ENCODE peak calls at places on chromosomes 7 and 10, in ten cellular contexts. One of them, this sample, is unnamed.

GRCh38 chr7:38070718-38071117 is 107.3 kb upstream of the STARD3NL start:
- DNase-seq in activated CD8-positive, alpha-beta memory T cell treated with anti-CD3 and anti-CD28 coated beads, Interleukin-2, amount 10 ng/mL, durations not matched to agents 7 days and 5 days: no peak
- DNase-seq in NCI-H2081: peak
- DNase-seq in fibroblast of the aortic adventitia: peak
- DNase-seq in effector CD8-positive, alpha-beta T cell: no peak
- DNase-seq in choroid plexus epithelial cell: peak
- DNase-seq in RPMI8226: peak
- DNase-seq in neural crest cell: no peak
- DNase-seq in tibial artery: no peak
- DNase-seq in stimulated activated naive B cell treated with anti-CD40 and anti-IgM and Interleukin-4, amounts not matched to agents 10 μg/mL and 1 μg/mL and 100 μg/mL, for 72 hours: no peak
- DNase-seq in this sample: no peak

GRCh38 chr7:82760831-82761230 is 317.3 kb upstream of the CACNA2D1 start:
- DNase-seq in activated CD8-positive, alpha-beta memory T cell treated with anti-CD3 and anti-CD28 coated beads, Interleukin-2, amount 10 ng/mL, durations not matched to agents 7 days and 5 days: no peak
- DNase-seq in NCI-H2081: no peak
- DNase-seq in fibroblast of the aortic adventitia: no peak
- DNase-seq in effector CD8-positive, alpha-beta T cell: no peak
- DNase-seq in choroid plexus epithelial cell: no peak
- DNase-seq in RPMI8226: no peak
- DNase-seq in neural crest cell: no peak
- DNase-seq in tibial artery: no peak
- DNase-seq in stimulated activated naive B cell treated with anti-CD40 and anti-IgM and Interleukin-4, amounts not matched to agents 10 μg/mL and 1 μg/mL and 100 μg/mL, for 72 hours: no peak
- DNase-seq in this sample: no peak

GRCh38 chr10:121900443-121901174 is 27.2 kb downstream of the ATE1 start:
- DNase-seq in activated CD8-positive, alpha-beta memory T cell treated with anti-CD3 and anti-CD28 coated beads, Interleukin-2, amount 10 ng/mL, durations not matched to agents 7 days and 5 days: no peak
- DNase-seq in NCI-H2081: peak
- DNase-seq in fibroblast of the aortic adventitia: peak
- DNase-seq in effector CD8-positive, alpha-beta T cell: no peak
- DNase-seq in choroid plexus epithelial cell: peak
- DNase-seq in RPMI8226: peak
- DNase-seq in neural crest cell: peak
- DNase-seq in tibial artery: no peak
- DNase-seq in stimulated activated naive B cell treated with anti-CD40 and anti-IgM and Interleukin-4, amounts not matched to agents 10 μg/mL and 1 μg/mL and 100 μg/mL, for 72 hours: no peak
- DNase-seq in this sample: no peak

GRCh38 chr10:8050561-8051108 is 3.9 kb upstream of the GATA3 start:
- DNase-seq in activated CD8-positive, alpha-beta memory T cell treated with anti-CD3 and anti-CD28 coated beads, Interleukin-2, amount 10 ng/mL, durations not matched to agents 7 days and 5 days: no peak
- DNase-seq in NCI-H2081: no peak
- DNase-seq in fibroblast of the aortic adventitia: peak
- DNase-seq in effector CD8-positive, alpha-beta T cell: no peak
- DNase-seq in choroid plexus epithelial cell: peak
- DNase-seq in RPMI8226: peak
- DNase-seq in neural crest cell: no peak
- DNase-seq in tibial artery: no peak
- DNase-seq in stimulated activated naive B cell treated with anti-CD40 and anti-IgM and Interleukin-4, amounts not matched to agents 10 μg/mL and 1 μg/mL and 100 μg/mL, for 72 hours: no peak
- DNase-seq in this sample: peak

GRCh38 chr10:101566333-101567164 is 21.5 kb downstream of the POLL start:
- DNase-seq in activated CD8-positive, alpha-beta memory T cell treated with anti-CD3 and anti-CD28 coated beads, Interleukin-2, amount 10 ng/mL, durations not matched to agents 7 days and 5 days: no peak
- DNase-seq in NCI-H2081: peak
- DNase-seq in fibroblast of the aortic adventitia: peak
- DNase-seq in effector CD8-positive, alpha-beta T cell: no peak
- DNase-seq in choroid plexus epithelial cell: peak
- DNase-seq in RPMI8226: peak
- DNase-seq in neural crest cell: no peak
- DNase-seq in tibial artery: peak
- DNase-seq in stimulated activated naive B cell treated with anti-CD40 and anti-IgM and Interleukin-4, amounts not matched to agents 10 μg/mL and 1 μg/mL and 100 μg/mL, for 72 hours: no peak
- DNase-seq in this sample: no peak

GRCh38 chr7:112248598-112248997 is 42.1 kb downstream of the ZNF277 start:
- DNase-seq in activated CD8-positive, alpha-beta memory T cell treated with anti-CD3 and anti-CD28 coated beads, Interleukin-2, amount 10 ng/mL, durations not matched to agents 7 days and 5 days: no peak
- DNase-seq in NCI-H2081: no peak
- DNase-seq in fibroblast of the aortic adventitia: no peak
- DNase-seq in effector CD8-positive, alpha-beta T cell: no peak
- DNase-seq in choroid plexus epithelial cell: no peak
- DNase-seq in RPMI8226: no peak
- DNase-seq in neural crest cell: no peak
- DNase-seq in tibial artery: no peak
- DNase-seq in stimulated activated naive B cell treated with anti-CD40 and anti-IgM and Interleukin-4, amounts not matched to agents 10 μg/mL and 1 μg/mL and 100 μg/mL, for 72 hours: no peak
- DNase-seq in this sample: no peak

GRCh38 chr7:130143986-130144618 is 61.1 kb downstream of the TMEM209 start:
- DNase-seq in activated CD8-positive, alpha-beta memory T cell treated with anti-CD3 and anti-CD28 coated beads, Interleukin-2, amount 10 ng/mL, durations not matched to agents 7 days and 5 days: no peak
- DNase-seq in NCI-H2081: peak
- DNase-seq in fibroblast of the aortic adventitia: no peak
- DNase-seq in effector CD8-positive, alpha-beta T cell: no peak
- DNase-seq in choroid plexus epithelial cell: no peak
- DNase-seq in RPMI8226: no peak
- DNase-seq in neural crest cell: no peak
- DNase-seq in tibial artery: no peak
- DNase-seq in stimulated activated naive B cell treated with anti-CD40 and anti-IgM and Interleukin-4, amounts not matched to agents 10 μg/mL and 1 μg/mL and 100 μg/mL, for 72 hours: no peak
- DNase-seq in this sample: no peak

GRCh38 chr7:56291-56913 is 136.0 kb upstream of the FAM20C start:
- DNase-seq in activated CD8-positive, alpha-beta memory T cell treated with anti-CD3 and anti-CD28 coated beads, Interleukin-2, amount 10 ng/mL, durations not matched to agents 7 days and 5 days: no peak
- DNase-seq in NCI-H2081: no peak
- DNase-seq in fibroblast of the aortic adventitia: no peak
- DNase-seq in effector CD8-positive, alpha-beta T cell: no peak
- DNase-seq in choroid plexus epithelial cell: no peak
- DNase-seq in RPMI8226: no peak
- DNase-seq in neural crest cell: no peak
- DNase-seq in tibial artery: no peak
- DNase-seq in stimulated activated naive B cell treated with anti-CD40 and anti-IgM and Interleukin-4, amounts not matched to agents 10 μg/mL and 1 μg/mL and 100 μg/mL, for 72 hours: no peak
- DNase-seq in this sample: no peak

GRCh38 chr10:43903451-43903850 is 254.8 kb upstream of the ZNF32 start:
- DNase-seq in activated CD8-positive, alpha-beta memory T cell treated with anti-CD3 and anti-CD28 coated beads, Interleukin-2, amount 10 ng/mL, durations not matched to agents 7 days and 5 days: no peak
- DNase-seq in NCI-H2081: no peak
- DNase-seq in fibroblast of the aortic adventitia: no peak
- DNase-seq in effector CD8-positive, alpha-beta T cell: no peak
- DNase-seq in choroid plexus epithelial cell: no peak
- DNase-seq in RPMI8226: no peak
- DNase-seq in neural crest cell: no peak
- DNase-seq in tibial artery: no peak
- DNase-seq in stimulated activated naive B cell treated with anti-CD40 and anti-IgM and Interleukin-4, amounts not matched to agents 10 μg/mL and 1 μg/mL and 100 μg/mL, for 72 hours: no peak
- DNase-seq in this sample: no peak

GRCh38 chr7:134009314-134010109 is 117.6 kb upstream of the LRGUK start:
- DNase-seq in activated CD8-positive, alpha-beta memory T cell treated with anti-CD3 and anti-CD28 coated beads, Interleukin-2, amount 10 ng/mL, durations not matched to agents 7 days and 5 days: no peak
- DNase-seq in NCI-H2081: no peak
- DNase-seq in fibroblast of the aortic adventitia: no peak
- DNase-seq in effector CD8-positive, alpha-beta T cell: no peak
- DNase-seq in choroid plexus epithelial cell: no peak
- DNase-seq in RPMI8226: no peak
- DNase-seq in neural crest cell: no peak
- DNase-seq in tibial artery: peak
- DNase-seq in stimulated activated naive B cell treated with anti-CD40 and anti-IgM and Interleukin-4, amounts not matched to agents 10 μg/mL and 1 μg/mL and 100 μg/mL, for 72 hours: no peak
- DNase-seq in this sample: no peak

GRCh38 chr10:45023426-45023825 is 22.7 kb downstream of the ZNF22 start:
- DNase-seq in activated CD8-positive, alpha-beta memory T cell treated with anti-CD3 and anti-CD28 coated beads, Interleukin-2, amount 10 ng/mL, durations not matched to agents 7 days and 5 days: no peak
- DNase-seq in NCI-H2081: no peak
- DNase-seq in fibroblast of the aortic adventitia: no peak
- DNase-seq in effector CD8-positive, alpha-beta T cell: no peak
- DNase-seq in choroid plexus epithelial cell: peak
- DNase-seq in RPMI8226: no peak
- DNase-seq in neural crest cell: no peak
- DNase-seq in tibial artery: no peak
- DNase-seq in stimulated activated naive B cell treated with anti-CD40 and anti-IgM and Interleukin-4, amounts not matched to agents 10 μg/mL and 1 μg/mL and 100 μg/mL, for 72 hours: no peak
- DNase-seq in this sample: no peak

GRCh38 chr10:45495438-45496152 is 121.6 kb downstream of the ALOX5 start:
- DNase-seq in activated CD8-positive, alpha-beta memory T cell treated with anti-CD3 and anti-CD28 coated beads, Interleukin-2, amount 10 ng/mL, durations not matched to agents 7 days and 5 days: no peak
- DNase-seq in NCI-H2081: no peak
- DNase-seq in fibroblast of the aortic adventitia: peak
- DNase-seq in effector CD8-positive, alpha-beta T cell: no peak
- DNase-seq in choroid plexus epithelial cell: peak
- DNase-seq in RPMI8226: no peak
- DNase-seq in neural crest cell: no peak
- DNase-seq in tibial artery: no peak
- DNase-seq in stimulated activated naive B cell treated with anti-CD40 and anti-IgM and Interleukin-4, amounts not matched to agents 10 μg/mL and 1 μg/mL and 100 μg/mL, for 72 hours: no peak
- DNase-seq in this sample: no peak

GRCh38 chr10:70323697-70324340 is 40.0 kb upstream of the NPFFR1 start:
- DNase-seq in activated CD8-positive, alpha-beta memory T cell treated with anti-CD3 and anti-CD28 coated beads, Interleukin-2, amount 10 ng/mL, durations not matched to agents 7 days and 5 days: no peak
- DNase-seq in NCI-H2081: no peak
- DNase-seq in fibroblast of the aortic adventitia: no peak
- DNase-seq in effector CD8-positive, alpha-beta T cell: no peak
- DNase-seq in choroid plexus epithelial cell: no peak
- DNase-seq in RPMI8226: no peak
- DNase-seq in neural crest cell: no peak
- DNase-seq in tibial artery: no peak
- DNase-seq in stimulated activated naive B cell treated with anti-CD40 and anti-IgM and Interleukin-4, amounts not matched to agents 10 μg/mL and 1 μg/mL and 100 μg/mL, for 72 hours: no peak
- DNase-seq in this sample: no peak

GRCh38 chr10:23351914-23352313 is 7.3 kb upstream of the C10orf67 start:
- DNase-seq in activated CD8-positive, alpha-beta memory T cell treated with anti-CD3 and anti-CD28 coated beads, Interleukin-2, amount 10 ng/mL, durations not matched to agents 7 days and 5 days: no peak
- DNase-seq in NCI-H2081: no peak
- DNase-seq in fibroblast of the aortic adventitia: peak
- DNase-seq in effector CD8-positive, alpha-beta T cell: no peak
- DNase-seq in choroid plexus epithelial cell: peak
- DNase-seq in RPMI8226: no peak
- DNase-seq in neural crest cell: no peak
- DNase-seq in tibial artery: no peak
- DNase-seq in stimulated activated naive B cell treated with anti-CD40 and anti-IgM and Interleukin-4, amounts not matched to agents 10 μg/mL and 1 μg/mL and 100 μg/mL, for 72 hours: no peak
- DNase-seq in this sample: no peak